ENCODE peak calls at places on chromosome 17, in four cellular contexts. U is cardiac muscle cell; K is stimulated activated CD4-positive, alpha-beta T cell treated with anti-CD3 and anti-CD28 coated beads, Interleukin-15, amount 100 ng/mL, for 24 hours; D is EH. L is an unnamed sample.

GRCh38 chr17:80949451-80950421 is 41.9 kb upstream of the CHMP6 start:
- DNase-seq in U (no peak), K (no peak), D (no peak), L (no peak)

GRCh38 chr17:29664743-29665479 is 42.2 kb upstream of the CORO6 start:
- DNase-seq in U (peak), K (no peak), D (peak), L (no peak)

GRCh38 chr17:34242976-34243731 is 11.9 kb upstream of the CCL2 start:
- DNase-seq in U (no peak), K (no peak), D (no peak), L (no peak)

GRCh38 chr17:78836420-78837021 is 4.1 kb downstream of the USP36 start:
- DNase-seq in U (no peak), K (no peak), D (no peak), L (no peak)

GRCh38 chr17:44002141-44002848 is 2.1 kb upstream of the NAGS start:
- DNase-seq in U (peak), K (no peak), D (peak), L (no peak)

GRCh38 chr17:78763561-78763960 is 18.5 kb downstream of the CYTH1 start:
- DNase-seq in U (no peak), K (no peak), D (peak), L (no peak)

GRCh38 chr17:39199673-39199985 is 454 bp upstream of the RPL19 start:
- DNase-seq in U (no peak), K (no peak), D (no peak), L (no peak)

GRCh38 chr17:62653831-62654829 is 26.7 kb downstream of the MRC2 start:
- DNase-seq in U (peak), K (peak), D (peak), L (no peak)

GRCh38 chr17:40341808-40342574 is 22.5 kb downstream of the GJD3 start:
- DNase-seq in U (peak), K (peak), D (peak), L (no peak)

GRCh38 chr17:63950940-63951907 is 19.1 kb upstream of the CD79B start:
- DNase-seq in U (no peak), K (peak), D (no peak), L (no peak)

GRCh38 chr17:18042969-18043368 is 3.8 kb downstream of the GID4 start:
- DNase-seq in U (no peak), K (no peak), D (no peak), L (no peak)

GRCh38 chr17:17913695-17914332 is 58.4 kb downstream of the TOM1L2 start:
- DNase-seq in U (peak), K (peak), D (peak), L (peak)

GRCh38 chr17:5747964-5748363 is 163.7 kb upstream of the NLRP1 start:
- DNase-seq in U (no peak), K (no peak), D (no peak), L (no peak)

GRCh38 chr17:36731091-36731490 is 129.7 kb downstream of the MRM1 start:
- DNase-seq in U (no peak), K (no peak), D (no peak), L (no peak)

GRCh38 chr17:1068356-1068755 is 71.4 kb downstream of the TIMM22 start:
- DNase-seq in U (no peak), K (no peak), D (no peak), L (no peak)

GRCh38 chr17:4142107-4142900 is 526 bp downstream of the ZZEF1 start:
- DNase-seq in U (peak), K (peak), D (peak), L (no peak)

GRCh38 chr17:82941021-82942001 is 101.5 kb upstream of the ZNF750 start:
- DNase-seq in U (no peak), K (no peak), D (no peak), L (no peak)

GRCh38 chr17:61474934-61475333 is 22.7 kb downstream of the TBX4 start:
- DNase-seq in U (no peak), K (no peak), D (no peak), L (no peak)

GRCh38 chr17:19301274-19301946 is 61.1 kb downstream of the B9D1 start:
- DNase-seq in U (no peak), K (no peak), D (no peak), L (no peak)

GRCh38 chr17:27538156-27538955 is 82.1 kb downstream of the KSR1 start:
- DNase-seq in U (no peak), K (no peak), D (peak), L (no peak)

GRCh38 chr17:60618080-60618479 is 18.1 kb downstream of the PPM1D start:
- DNase-seq in U (no peak), K (no peak), D (no peak), L (no peak)